ENCODE peak calls at places on chromosomes 16 and 17, in seven cellular contexts. S, G, O, H, W, M and Q are unnamed samples. For H3K9me3, the result is how much of the 10 kb centered on the place peaks cover.

GRCh38 chr17:17303010-17303846 is at the start of gene NT5M:
- DNase-seq in G (peak), O (peak), W (peak), S (no peak), M (peak), H (no peak), Q (no peak)

GRCh38 chr16:62383941-62384340 is 347.7 kb upstream of the CDH8 start:
- DNase-seq in H (no peak), M (no peak), W (no peak), O (no peak), G (no peak), S (no peak), Q (no peak)

GRCh38 chr16:69563605-69564580 is 1.9 kb upstream of the NFAT5 start:
- DNase-seq in O (peak), M (no peak), W (peak), S (no peak), H (peak), G (no peak), Q (no peak)

GRCh38 chr16:88725609-88726407 is 19.5 kb downstream of the CTU2 start:
- DNase-seq in W (no peak), S (no peak), O (no peak), H (no peak), M (no peak), G (peak), Q (no peak)

GRCh38 chr16:85235988-85236831 is 123.9 kb upstream of the CIBAR2 start:
- DNase-seq in O (no peak), W (no peak), M (no peak), H (no peak), S (no peak), G (no peak), Q (no peak)

GRCh38 chr16:83402969-83403368 is 404.8 kb upstream of the HSBP1 start:
- DNase-seq in G (no peak), W (no peak), M (no peak), S (no peak), O (no peak), H (no peak), Q (no peak)

GRCh38 chr17:4901648-4902344 is 1.1 kb downstream of the CHRNE start:
- DNase-seq in S (no peak), O (no peak), M (peak), W (no peak), G (peak), H (no peak), Q (no peak)

GRCh38 chr17:38364741-38365140 is 13.1 kb downstream of the SOCS7 start:
- DNase-seq in O (no peak), M (no peak), H (no peak), W (no peak), G (no peak), S (no peak), Q (no peak)

GRCh38 chr17:3011891-3012290 is 51.5 kb downstream of the OR1D5 start:
- DNase-seq in G (no peak), O (no peak), W (no peak), M (no peak), H (no peak), S (no peak), Q (no peak)

GRCh38 chr16:1530883-1531637 is 2.4 kb upstream of the TMEM204 start:
- DNase-seq in S (no peak), W (no peak), M (no peak), O (no peak), G (peak), H (no peak), Q (no peak)

GRCh38 chr16:54048994-54049929 is 237.3 kb downstream of the IRX3 start:
- DNase-seq in G (peak), M (no peak), H (no peak), O (no peak), W (no peak), S (no peak), Q (no peak)

GRCh38 chr17:6471531-6472465 is 27.5 kb downstream of the PIMREG start:
- DNase-seq in G (no peak), O (no peak), M (peak), W (peak), S (no peak), H (no peak), Q (no peak)

GRCh38 chr16:67013238-67013822 is 15.6 kb upstream of the CBFB start:
- DNase-seq in W (no peak), O (no peak), S (no peak), G (no peak), M (peak), H (no peak), Q (no peak)

GRCh38 chr16:82761858-82762257 is 135.1 kb downstream of the CDH13 start:
- DNase-seq in M (no peak), G (no peak), S (no peak), H (no peak), O (no peak), W (no peak), Q (no peak)

GRCh38 chr17:29412780-29413565 is 22.8 kb downstream of the TAOK1 start:
- DNase-seq in G (no peak), M (no peak), H (no peak), S (no peak), W (no peak), O (no peak), Q (no peak)

GRCh38 chr16:11004957-11005610 is 60.7 kb downstream of the CLEC16A start:
- DNase-seq in H (no peak), G (no peak), O (no peak), W (no peak), S (no peak), M (no peak), Q (no peak)

GRCh38 chr16:83574388-83574787 is 233.4 kb upstream of the HSBP1 start:
- DNase-seq in H (no peak), W (no peak), O (no peak), S (peak), M (no peak), G (no peak), Q (no peak)

GRCh38 chr17:15250459-15250858 is 14.7 kb downstream of the PMP22 start:
- DNase-seq in W (no peak), G (no peak), O (no peak), M (no peak), H (no peak), S (no peak), Q (no peak)

GRCh38 chr16:28845173-28846079 is 722 bp downstream of the TUFM start:
- DNase-seq in H (no peak), S (peak), M (peak), W (peak), O (peak), G (peak), Q (no peak)

DNA sequence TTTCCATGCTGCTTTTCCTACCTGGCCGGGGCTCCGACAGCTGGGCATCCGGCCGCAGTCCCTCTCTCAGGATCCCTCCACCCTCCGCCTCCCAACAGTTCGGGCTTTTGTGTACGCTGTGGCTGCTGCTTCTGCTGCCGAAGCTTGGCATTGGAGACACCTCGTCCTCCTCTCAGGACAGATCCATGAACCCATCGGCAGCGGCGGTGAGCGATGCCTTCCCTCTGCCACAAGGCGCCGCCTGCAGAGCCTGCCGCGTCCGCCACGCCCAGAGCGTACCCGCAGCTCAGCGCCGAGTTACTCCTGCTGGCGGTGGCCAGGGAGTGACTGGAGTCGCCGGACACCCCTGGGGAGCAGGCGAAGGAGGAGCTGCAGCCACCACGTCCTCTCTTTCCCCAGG is 2032.8 kb downstream of the TP53TG3F start:
- DNase-seq in G (peak), M (no peak), S (no peak), W (no peak), O (no peak), H (no peak), Q (no peak)
- H3K9me3 ChIP-seq in G (under half), M (under half), S (under half), W (under half), O (half or more), H (under half), Q (under half)

DNA sequence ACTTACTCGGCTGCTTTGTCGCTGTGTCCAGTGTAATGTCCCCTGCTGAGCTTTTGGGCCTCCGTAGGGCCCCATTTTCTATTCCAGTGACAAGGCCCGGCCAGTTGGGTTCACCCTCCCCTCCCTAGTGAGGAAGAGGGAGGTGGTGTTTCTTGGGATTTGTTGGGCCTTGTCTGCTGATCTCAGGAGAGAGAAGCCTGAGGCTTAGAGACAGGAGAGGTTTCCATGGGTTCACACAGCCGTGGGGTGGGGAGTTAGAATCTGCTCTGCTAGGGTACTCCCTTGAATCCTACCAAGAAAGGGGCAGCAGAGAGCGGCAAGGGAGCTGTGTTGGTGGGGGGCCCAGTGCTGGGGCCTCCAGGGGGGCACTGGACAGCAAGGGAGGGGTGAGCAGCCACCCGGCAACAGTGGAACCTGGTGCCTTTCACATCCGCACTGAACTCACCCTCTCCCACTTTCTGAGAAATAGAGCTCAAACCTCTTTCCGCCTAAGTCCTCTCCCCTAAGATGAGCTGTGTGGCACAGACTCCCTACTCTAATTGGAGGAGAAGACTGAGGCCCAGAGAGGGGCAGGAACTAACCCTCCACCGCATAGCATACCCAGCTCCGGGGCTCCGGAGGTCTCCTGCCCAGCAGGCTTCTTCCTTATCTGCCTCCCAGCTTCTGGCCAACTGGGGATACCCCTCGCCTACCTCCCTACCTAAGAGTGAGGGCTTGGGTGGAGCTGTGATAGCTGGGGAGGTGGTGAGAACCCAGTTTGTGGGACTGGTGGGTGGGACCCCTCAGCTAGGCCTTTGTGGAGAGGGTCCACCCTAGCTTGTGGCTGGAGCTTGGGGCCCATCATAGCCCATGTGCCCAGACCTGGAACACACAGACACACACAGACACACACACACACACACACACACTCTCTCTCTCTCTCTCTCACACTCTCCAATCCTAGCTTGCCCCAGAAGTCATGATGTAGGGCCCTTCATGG is 6.8 kb downstream of the TBKBP1 start:
- DNase-seq in G (no peak), M (no peak), S (no peak), H (no peak), O (no peak), W (no peak), Q (no peak)
- TF ChIP-seq REST in G (no peak), M (no peak), S (no peak), H (no peak), O (no peak), W (no peak), Q (no peak)

GRCh38 chr17:39777534-39778365 is 40.0 kb downstream of the GRB7 start:
- DNase-seq in S (no peak), W (no peak), M (no peak), H (peak), O (no peak), G (no peak), Q (no peak)
- H3K4me3 ChIP-seq in S (no peak), W (no peak), M (no peak), H (peak), O (no peak), G (no peak), Q (no peak)

GRCh38 chr16:80317132-80318098 is 223.4 kb upstream of the DYNLRB2 start:
- DNase-seq in O (peak), W (peak), S (no peak), G (peak), H (no peak), M (peak), Q (no peak)
- H3K9me3 ChIP-seq in O (under half), W (under half), S (under half), G (under half), H (under half), M (under half), Q (under half)